ENCODE peak calls at places on chromosome 16, in six cellular contexts. One of them, this sample, is unnamed. For H3K4me1, the result is how much of the 10 kb centered on the place peaks cover.

GRCh38 chr16:85461814-85462404 is 151.2 kb upstream of the GSE1 start:
- DNase-seq in sigmoid colon: peak
- DNase-seq in PC-9: no peak
- DNase-seq in aorta: no peak
- DNase-seq in body of pancreas: no peak
- DNase-seq in effector memory CD4-positive, alpha-beta T cell: no peak
- DNase-seq in this sample: peak

GRCh38 chr16:13923703-13924298 is 3.8 kb downstream of the ERCC4 start:
- DNase-seq in aorta: no peak
- DNase-seq in effector memory CD4-positive, alpha-beta T cell: no peak
- DNase-seq in PC-9: peak
- DNase-seq in sigmoid colon: no peak
- DNase-seq in body of pancreas: no peak
- DNase-seq in this sample: no peak

GRCh38 chr16:35713762-35714650 is 2254.6 kb downstream of the TP53TG3F start:
- DNase-seq in PC-9: no peak
- DNase-seq in sigmoid colon: no peak
- DNase-seq in aorta: no peak
- DNase-seq in body of pancreas: no peak
- DNase-seq in effector memory CD4-positive, alpha-beta T cell: no peak
- DNase-seq in this sample: no peak

GRCh38 chr16:80122155-80122554 is 418.6 kb upstream of the DYNLRB2 start:
- DNase-seq in sigmoid colon: peak
- DNase-seq in body of pancreas: no peak
- DNase-seq in PC-9: no peak
- DNase-seq in aorta: no peak
- DNase-seq in effector memory CD4-positive, alpha-beta T cell: no peak
- DNase-seq in this sample: no peak

GRCh38 chr16:20849587-20850390 is 43.5 kb downstream of the REXO5 start:
- DNase-seq in sigmoid colon: peak
- DNase-seq in aorta: peak
- DNase-seq in body of pancreas: peak
- DNase-seq in effector memory CD4-positive, alpha-beta T cell: peak
- DNase-seq in PC-9: peak
- DNase-seq in this sample: peak

GRCh38 chr16:23424292-23424958 is 28.6 kb downstream of the COG7 start:
- DNase-seq in sigmoid colon: peak
- DNase-seq in aorta: no peak
- DNase-seq in effector memory CD4-positive, alpha-beta T cell: no peak
- DNase-seq in PC-9: no peak
- DNase-seq in body of pancreas: peak
- DNase-seq in this sample: peak

GRCh38 chr16:83994087-83994486 is 26.0 kb downstream of the NECAB2 start:
- DNase-seq in body of pancreas: no peak
- DNase-seq in PC-9: peak
- DNase-seq in aorta: no peak
- DNase-seq in effector memory CD4-positive, alpha-beta T cell: no peak
- DNase-seq in sigmoid colon: no peak
- DNase-seq in this sample: no peak

GRCh38 chr16:74480150-74481029 is 59.1 kb upstream of the CLEC18B start:
- DNase-seq in sigmoid colon: no peak
- DNase-seq in body of pancreas: peak
- DNase-seq in PC-9: peak
- DNase-seq in aorta: no peak
- DNase-seq in effector memory CD4-positive, alpha-beta T cell: no peak
- DNase-seq in this sample: peak

GRCh38 chr16:27639588-27640276 is 89.8 kb downstream of the KATNIP start:
- DNase-seq in sigmoid colon: no peak
- DNase-seq in PC-9: no peak
- DNase-seq in aorta: no peak
- DNase-seq in effector memory CD4-positive, alpha-beta T cell: no peak
- DNase-seq in body of pancreas: no peak
- DNase-seq in this sample: no peak

GRCh38 chr16:22973451-22973991 is 159.6 kb downstream of the HS3ST2 start:
- DNase-seq in body of pancreas: no peak
- DNase-seq in effector memory CD4-positive, alpha-beta T cell: no peak
- DNase-seq in PC-9: no peak
- DNase-seq in aorta: no peak
- DNase-seq in sigmoid colon: no peak
- DNase-seq in this sample: no peak

GRCh38 chr16:83898463-83899271 is at the start of gene MLYCD:
- DNase-seq in PC-9: peak
- DNase-seq in sigmoid colon: peak
- DNase-seq in aorta: peak
- DNase-seq in effector memory CD4-positive, alpha-beta T cell: peak
- DNase-seq in body of pancreas: peak
- DNase-seq in this sample: peak

GRCh38 chr16:10729649-10730048 is 14.0 kb upstream of the NUBP1 start:
- DNase-seq in effector memory CD4-positive, alpha-beta T cell: no peak
- DNase-seq in PC-9: peak
- DNase-seq in sigmoid colon: no peak
- DNase-seq in body of pancreas: no peak
- DNase-seq in aorta: peak
- DNase-seq in this sample: no peak

GRCh38 chr16:65124596-65124995 is 2.7 kb upstream of the CDH11 start:
- DNase-seq in PC-9: no peak
- DNase-seq in sigmoid colon: no peak
- DNase-seq in body of pancreas: no peak
- DNase-seq in aorta: no peak
- DNase-seq in effector memory CD4-positive, alpha-beta T cell: no peak
- DNase-seq in this sample: no peak

DNA sequence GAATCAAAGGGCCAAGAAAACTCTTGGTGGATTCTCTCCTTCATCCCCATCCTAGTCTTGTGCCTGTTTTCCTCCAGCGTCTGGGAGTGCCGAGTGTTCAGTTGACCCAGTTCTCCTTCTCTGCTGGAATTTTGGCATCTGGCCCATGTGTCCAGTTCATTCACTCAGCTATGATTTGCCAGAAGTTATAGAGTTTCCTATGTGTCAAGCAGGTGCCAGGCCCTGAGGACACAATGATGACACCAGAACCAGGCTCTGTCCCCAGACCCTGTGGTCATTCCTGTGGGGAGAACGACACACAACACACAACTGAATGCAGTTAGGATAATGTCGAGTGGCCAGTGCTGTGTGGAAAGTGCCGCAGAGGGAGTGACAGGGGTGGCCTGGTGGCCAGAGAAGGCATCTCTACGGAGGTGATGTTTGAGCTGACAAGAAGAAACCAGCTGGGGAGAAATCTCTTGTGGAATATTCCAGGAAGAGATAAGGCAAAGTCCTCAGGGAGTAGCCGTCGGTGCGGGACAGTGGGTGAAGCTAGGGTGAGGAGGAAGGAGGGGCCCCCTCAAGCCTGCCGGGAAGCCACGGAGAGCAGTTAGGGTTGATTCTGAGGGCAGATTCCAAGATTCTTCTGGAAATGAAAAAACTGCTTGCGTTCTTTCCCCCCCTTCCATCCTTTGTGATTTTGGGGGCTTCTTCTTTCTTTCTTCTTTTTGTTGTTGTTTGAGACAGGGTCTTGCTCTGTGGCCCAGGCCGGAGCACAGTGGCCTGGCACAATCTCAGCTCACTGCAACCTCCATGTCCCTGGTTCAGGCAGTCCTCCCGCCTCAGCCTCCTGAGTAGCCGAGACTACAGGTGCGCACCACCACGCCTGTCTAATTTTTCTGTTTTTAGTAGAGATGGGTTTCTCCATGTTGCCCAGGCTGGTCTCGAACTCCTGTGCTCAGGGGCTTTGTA is 35.8 kb upstream of the IL34 start:
- DNase-seq in sigmoid colon: no peak
- DNase-seq in aorta: no peak
- DNase-seq in PC-9: no peak
- DNase-seq in effector memory CD4-positive, alpha-beta T cell: no peak
- DNase-seq in body of pancreas: peak
- DNase-seq in this sample: peak
- H3K27ac ChIP-seq in sigmoid colon: no peak
- H3K27ac ChIP-seq in aorta: no peak
- H3K27ac ChIP-seq in PC-9: no peak
- H3K27ac ChIP-seq in effector memory CD4-positive, alpha-beta T cell: no peak
- H3K27ac ChIP-seq in body of pancreas: no peak
- H3K27ac ChIP-seq in this sample: no peak

GRCh38 chr16:89397331-89397861 is 93.0 kb downstream of the ANKRD11 start:
- DNase-seq in sigmoid colon: no peak
- DNase-seq in body of pancreas: no peak
- DNase-seq in effector memory CD4-positive, alpha-beta T cell: no peak
- DNase-seq in aorta: peak
- DNase-seq in PC-9: no peak
- DNase-seq in this sample: peak

GRCh38 chr16:89396156-89396555 is 94.2 kb downstream of the ANKRD11 start:
- DNase-seq in sigmoid colon: no peak
- DNase-seq in aorta: no peak
- DNase-seq in PC-9: no peak
- DNase-seq in effector memory CD4-positive, alpha-beta T cell: no peak
- DNase-seq in body of pancreas: no peak
- DNase-seq in this sample: no peak

GRCh38 chr16:89395150-89396142 is 94.9 kb downstream of the ANKRD11 start:
- DNase-seq in sigmoid colon: peak
- DNase-seq in PC-9: peak
- DNase-seq in body of pancreas: peak
- DNase-seq in aorta: peak
- DNase-seq in effector memory CD4-positive, alpha-beta T cell: no peak
- DNase-seq in this sample: peak

GRCh38 chr16:89393731-89394406 is 96.5 kb downstream of the ANKRD11 start:
- DNase-seq in PC-9: no peak
- DNase-seq in body of pancreas: peak
- DNase-seq in aorta: peak
- DNase-seq in effector memory CD4-positive, alpha-beta T cell: no peak
- DNase-seq in sigmoid colon: peak
- DNase-seq in this sample: peak

DNA sequence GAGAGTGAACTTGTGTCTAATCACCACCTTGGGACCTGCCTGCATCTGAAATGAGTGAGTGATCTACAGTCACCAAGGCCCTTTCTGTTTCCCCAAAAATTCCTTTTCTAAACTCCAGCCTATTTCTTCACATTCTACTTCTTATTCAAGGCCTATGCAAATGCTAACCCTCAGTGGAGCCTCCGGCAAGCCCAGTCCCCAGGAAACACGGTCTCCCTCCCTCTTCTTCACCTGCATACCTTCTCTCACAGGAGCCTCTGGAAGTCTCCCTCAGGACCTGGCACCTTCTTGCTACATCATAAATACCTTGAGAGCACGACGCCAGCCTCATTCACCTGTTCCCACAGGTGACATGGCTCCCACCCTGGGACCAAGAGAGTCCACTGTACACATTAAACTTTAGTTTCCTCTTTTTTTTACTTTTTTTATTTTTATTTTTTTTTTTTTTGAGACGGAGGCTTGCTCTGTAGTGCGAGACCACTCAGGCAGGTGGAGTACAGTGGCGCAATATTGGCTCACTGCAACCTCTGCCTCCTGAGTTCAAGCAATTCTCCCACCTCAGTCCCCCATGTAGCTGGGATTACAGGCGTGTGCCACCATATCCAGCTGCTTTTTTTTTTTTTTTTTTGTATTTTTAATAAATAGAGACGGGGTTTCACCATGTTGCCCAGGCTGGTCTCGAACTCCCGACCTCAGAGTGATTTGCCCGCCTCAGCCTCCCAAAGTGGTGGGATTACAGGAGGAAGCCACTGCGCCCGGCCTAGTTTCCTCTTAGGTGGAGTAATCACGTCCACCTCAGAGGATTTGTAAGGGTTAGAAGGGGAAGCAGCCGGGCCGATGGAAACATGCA is 97.3 kb downstream of the ANKRD11 start:
- DNase-seq in sigmoid colon: no peak
- DNase-seq in PC-9: no peak
- DNase-seq in effector memory CD4-positive, alpha-beta T cell: no peak
- DNase-seq in body of pancreas: no peak
- DNase-seq in aorta: peak
- DNase-seq in this sample: no peak
- H3K4me1 ChIP-seq in sigmoid colon: half or more
- H3K4me1 ChIP-seq in PC-9: under half
- H3K4me1 ChIP-seq in effector memory CD4-positive, alpha-beta T cell: under half
- H3K4me1 ChIP-seq in body of pancreas: under half
- H3K4me1 ChIP-seq in aorta: under half
- H3K4me1 ChIP-seq in this sample: under half

GRCh38 chr16:86995456-86995855 is 321.7 kb downstream of the C16orf95 start:
- DNase-seq in effector memory CD4-positive, alpha-beta T cell: no peak
- DNase-seq in body of pancreas: no peak
- DNase-seq in sigmoid colon: peak
- DNase-seq in PC-9: no peak
- DNase-seq in aorta: no peak
- DNase-seq in this sample: no peak
- H3K4me3 ChIP-seq in effector memory CD4-positive, alpha-beta T cell: no peak
- H3K4me3 ChIP-seq in body of pancreas: no peak
- H3K4me3 ChIP-seq in sigmoid colon: no peak
- H3K4me3 ChIP-seq in PC-9: no peak
- H3K4me3 ChIP-seq in aorta: no peak
- H3K4me3 ChIP-seq in this sample: no peak

GRCh38 chr16:82059983-82060421 is 24.9 kb downstream of the HSD17B2 start:
- DNase-seq in aorta: no peak
- DNase-seq in sigmoid colon: no peak
- DNase-seq in PC-9: no peak
- DNase-seq in body of pancreas: no peak
- DNase-seq in effector memory CD4-positive, alpha-beta T cell: no peak
- DNase-seq in this sample: no peak

GRCh38 chr16:82059161-82059982 is 24.3 kb downstream of the HSD17B2 start:
- DNase-seq in aorta: no peak
- DNase-seq in PC-9: no peak
- DNase-seq in sigmoid colon: no peak
- DNase-seq in effector memory CD4-positive, alpha-beta T cell: no peak
- DNase-seq in body of pancreas: no peak
- DNase-seq in this sample: no peak

GRCh38 chr16:82055117-82055516 is 20.1 kb downstream of the HSD17B2 start:
- DNase-seq in aorta: no peak
- DNase-seq in body of pancreas: no peak
- DNase-seq in effector memory CD4-positive, alpha-beta T cell: no peak
- DNase-seq in sigmoid colon: no peak
- DNase-seq in PC-9: no peak
- DNase-seq in this sample: no peak

GRCh38 chr16:82056550-82056896 is 21.5 kb downstream of the HSD17B2 start:
- DNase-seq in PC-9: no peak
- DNase-seq in sigmoid colon: no peak
- DNase-seq in body of pancreas: no peak
- DNase-seq in aorta: no peak
- DNase-seq in effector memory CD4-positive, alpha-beta T cell: no peak
- DNase-seq in this sample: no peak

DNA sequence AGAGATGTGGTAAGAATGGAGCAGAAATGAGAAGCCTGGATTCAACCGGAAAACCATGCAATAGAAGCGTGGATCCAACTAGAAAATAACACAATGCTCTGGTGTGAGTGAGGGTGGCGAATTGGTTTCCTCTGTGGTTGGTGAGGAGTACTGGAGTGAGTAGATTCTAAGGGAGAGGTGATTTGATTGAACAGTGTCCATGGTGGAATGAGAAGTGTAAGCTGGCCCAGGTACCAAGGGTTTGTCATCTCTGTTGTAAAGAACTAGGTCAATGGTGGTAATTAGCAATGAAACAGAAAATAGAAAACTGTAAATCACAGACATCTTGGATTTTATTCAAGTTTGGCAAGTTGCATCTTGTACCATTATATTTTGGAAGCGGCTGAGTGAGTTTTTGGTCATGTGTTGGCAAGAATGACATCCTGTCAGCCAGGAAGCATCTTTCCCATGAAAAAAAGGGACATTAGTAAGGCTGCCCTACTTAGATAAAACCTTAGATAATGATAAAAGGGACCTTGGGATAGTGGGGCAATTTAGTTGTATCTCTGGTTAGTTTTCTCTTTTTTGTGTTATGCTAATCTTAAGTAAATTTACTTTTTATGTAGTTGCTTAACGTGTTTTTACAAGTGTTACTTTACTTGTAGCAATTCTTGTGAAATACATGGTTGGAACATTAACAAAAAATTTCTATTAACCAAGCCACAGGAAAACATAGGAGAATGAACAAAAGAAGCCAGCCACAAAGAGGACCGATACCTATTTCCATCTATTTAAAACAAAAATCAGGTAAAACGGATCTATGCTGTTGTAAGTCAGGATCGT is 20.9 kb downstream of the HSD17B2 start:
- DNase-seq in sigmoid colon: no peak
- DNase-seq in PC-9: no peak
- DNase-seq in effector memory CD4-positive, alpha-beta T cell: no peak
- DNase-seq in aorta: no peak
- DNase-seq in body of pancreas: no peak
- DNase-seq in this sample: no peak
- H3K27ac ChIP-seq in sigmoid colon: no peak
- H3K27ac ChIP-seq in PC-9: no peak
- H3K27ac ChIP-seq in effector memory CD4-positive, alpha-beta T cell: no peak
- H3K27ac ChIP-seq in aorta: no peak
- H3K27ac ChIP-seq in body of pancreas: peak
- H3K27ac ChIP-seq in this sample: no peak

This sample was measured in thyroid gland.